ENCODE peak calls at places on chromosomes 16 and 17, in nine cellular contexts. T, Y, U, L, N, K, A, H and Z are unnamed samples.

GRCh38 chr16:78297066-78297666 is 197.7 kb downstream of the WWOX start:
- DNase-seq in H (no peak), L (peak), T (peak), N (peak), U (no peak), Y (no peak), A (no peak), K (no peak), Z (no peak)

GRCh38 chr16:27240948-27241531 is 27.5 kb downstream of the NSMCE1 start:
- DNase-seq in A (peak), Y (peak), N (no peak), U (peak), K (peak), H (no peak), T (peak), L (no peak), Z (no peak)

GRCh38 chr16:66905633-66906539 is 12.8 kb downstream of the CDH16 start:
- DNase-seq in U (no peak), Y (no peak), L (peak), A (no peak), H (peak), K (no peak), T (peak), N (peak), Z (no peak)

GRCh38 chr17:28381141-28381825 is 9.8 kb downstream of the SARM1 start:
- DNase-seq in L (peak), K (no peak), A (no peak), Y (no peak), T (no peak), N (no peak), H (no peak), U (no peak), Z (no peak)

GRCh38 chr16:86432691-86433090 is 77.6 kb upstream of the FOXF1 start:
- DNase-seq in Y (no peak), L (peak), T (no peak), U (no peak), K (no peak), A (peak), N (no peak), H (no peak), Z (no peak)

GRCh38 chr17:81067331-81067730 is 32.4 kb downstream of the BAIAP2 start:
- DNase-seq in L (no peak), A (no peak), T (no peak), Y (no peak), H (no peak), U (no peak), K (no peak), N (peak), Z (no peak)

GRCh38 chr16:27859020-27859419 is 204.5 kb downstream of the GSG1L start:
- DNase-seq in T (no peak), Y (no peak), A (no peak), L (no peak), U (no peak), K (no peak), H (no peak), N (no peak), Z (no peak)

GRCh38 chr16:51538707-51539604 is 387.9 kb upstream of the SALL1 start:
- DNase-seq in Y (peak), A (peak), T (peak), U (peak), L (no peak), H (no peak), K (peak), N (no peak), Z (no peak)

GRCh38 chr17:260944-261343 is 79.5 kb upstream of the DOC2B start:
- DNase-seq in T (no peak), A (no peak), Y (no peak), U (no peak), L (no peak), K (no peak), H (no peak), N (no peak), Z (no peak)

GRCh38 chr17:17042851-17043667 is 802 bp downstream of the MPRIP start:
- DNase-seq in H (peak), A (peak), L (no peak), K (no peak), U (peak), T (peak), N (peak), Y (peak), Z (no peak)

GRCh38 chr17:57296231-57296630 is 39.9 kb downstream of the MSI2 start:
- DNase-seq in K (no peak), L (no peak), N (peak), H (no peak), T (no peak), A (no peak), U (no peak), Y (no peak), Z (peak)

GRCh38 chr17:48596000-48596734 is 2.6 kb upstream of the HOXB5 start:
- DNase-seq in A (no peak), T (no peak), U (no peak), L (no peak), H (no peak), N (no peak), K (no peak), Y (no peak), Z (no peak)

GRCh38 chr16:647173-647902 is 1.8 kb upstream of the WDR90 start:
- DNase-seq in U (no peak), A (no peak), K (no peak), T (no peak), N (no peak), H (no peak), Y (no peak), L (peak), Z (no peak)

GRCh38 chr17:72456026-72456569 is 335.3 kb downstream of the SOX9 start:
- DNase-seq in Y (peak), T (peak), U (peak), K (peak), N (no peak), A (peak), H (no peak), L (peak), Z (no peak)

GRCh38 chr17:64073771-64074703 is 53.6 kb upstream of the ICAM2 start:
- DNase-seq in K (no peak), H (peak), L (no peak), N (peak), Y (no peak), T (no peak), A (no peak), U (no peak), Z (no peak)

GRCh38 chr17:72987166-72987565 is 105.3 kb downstream of the SLC39A11 start:
- DNase-seq in A (no peak), T (no peak), K (no peak), N (no peak), Y (no peak), L (no peak), U (no peak), H (no peak), Z (no peak)

GRCh38 chr16:27446721-27447120 is 44.7 kb downstream of the IL21R start:
- DNase-seq in U (no peak), N (no peak), Y (no peak), K (no peak), T (no peak), L (no peak), H (peak), A (no peak), Z (no peak)

GRCh38 chr16:80693553-80693952 is 110.8 kb downstream of the CDYL2 start:
- DNase-seq in Y (no peak), L (no peak), T (no peak), U (no peak), A (no peak), N (no peak), K (no peak), H (no peak), Z (no peak)

GRCh38 chr16:86756882-86757703 is 178.7 kb downstream of the FOXL1 start:
- DNase-seq in T (no peak), K (no peak), A (no peak), Y (no peak), H (no peak), U (no peak), N (no peak), L (no peak), Z (no peak)

GRCh38 chr16:85285681-85286065 is 173.4 kb upstream of the CIBAR2 start:
- DNase-seq in K (no peak), Y (peak), T (no peak), U (no peak), L (no peak), N (no peak), H (no peak), A (no peak), Z (no peak)